ENCODE peak calls at places on chromosomes 12 and 14, in nine cellular contexts. S is transverse colon, O is sigmoid colon, N is heart right ventricle, T is lower lobe of right lung, F is BJ, Y is hepatocyte, J is HepG2, C is right cardiac atrium. L is an unnamed sample. For H3K27me3, the result is how much of the 10 kb centered on the place peaks cover.

GRCh38 chr12:44403185-44403584 is 472.9 kb downstream of the NELL2 start:
- DNase-seq in S (no peak), O (no peak), N (no peak), T (no peak), F (no peak), Y (no peak), J (no peak), C (no peak), L (no peak)

GRCh38 chr12:46124132-46124847 is 133.9 kb upstream of the SCAF11 start:
- DNase-seq in S (no peak), O (no peak), N (no peak), T (no peak), F (no peak), Y (no peak), J (no peak), C (no peak), L (no peak)

GRCh38 chr14:64654072-64654899 is 49.9 kb upstream of the PLEKHG3 start:
- DNase-seq in S (no peak), O (no peak), N (no peak), T (no peak), F (peak), Y (peak), J (peak), C (no peak), L (no peak)

GRCh38 chr12:117875652-117876491 is 92.9 kb downstream of the KSR2 start:
- DNase-seq in S (no peak), O (no peak), N (no peak), T (no peak), F (no peak), Y (peak), J (no peak), C (no peak), L (peak)

GRCh38 chr14:105075364-105076295 is 10.4 kb upstream of the GPR132 start:
- DNase-seq in S (peak), O (peak), N (peak), T (peak), F (no peak), Y (peak), J (no peak), C (peak), L (no peak)

GRCh38 chr14:74333909-74334308 is 14.4 kb upstream of the VRTN start:
- DNase-seq in S (no peak), O (no peak), N (no peak), T (no peak), F (peak), Y (no peak), J (no peak), C (no peak), L (no peak)

GRCh38 chr14:54715244-54715643 is 148.3 kb downstream of the SAMD4A start:
- DNase-seq in S (no peak), O (no peak), N (no peak), T (no peak), F (no peak), Y (no peak), J (no peak), C (no peak), L (no peak)

GRCh38 chr12:15669256-15669948 is 119.8 kb downstream of the EPS8 start:
- DNase-seq in S (no peak), O (no peak), N (no peak), T (no peak), F (no peak), Y (no peak), J (no peak), C (no peak), L (no peak)

GRCh38 chr12:13102481-13103195 is 829 bp downstream of the GSG1 start:
- DNase-seq in S (no peak), O (no peak), N (no peak), T (no peak), F (no peak), Y (peak), J (no peak), C (no peak), L (no peak)

GRCh38 chr12:76037130-76038105 is 5.8 kb upstream of the PHLDA1 start:
- DNase-seq in S (no peak), O (no peak), N (peak), T (no peak), F (no peak), Y (peak), J (peak), C (no peak), L (peak)

GRCh38 chr12:54980341-54980740 is 4.2 kb downstream of the TESPA1 start:
- DNase-seq in S (no peak), O (no peak), N (no peak), T (no peak), F (no peak), Y (no peak), J (no peak), C (no peak), L (no peak)

GRCh38 chr14:87196436-87196835 is 796.5 kb downstream of the GALC start:
- DNase-seq in S (no peak), O (no peak), N (no peak), T (no peak), F (peak), Y (no peak), J (no peak), C (no peak), L (no peak)

GRCh38 chr12:132199101-132199500 is 54.8 kb downstream of the NOC4L start:
- DNase-seq in S (no peak), O (no peak), N (no peak), T (no peak), F (no peak), Y (no peak), J (no peak), C (peak), L (no peak)

GRCh38 chr12:132194556-132194955 is 50.3 kb downstream of the NOC4L start:
- DNase-seq in S (no peak), O (no peak), N (no peak), T (no peak), F (no peak), Y (no peak), J (no peak), C (no peak), L (no peak)

GRCh38 chr12:132197581-132198281 is 53.5 kb downstream of the NOC4L start:
- DNase-seq in S (no peak), O (no peak), N (peak), T (no peak), F (no peak), Y (no peak), J (no peak), C (peak), L (no peak)

GRCh38 chr12:132196038-132196872 is 52.0 kb downstream of the NOC4L start:
- DNase-seq in S (no peak), O (no peak), N (no peak), T (no peak), F (no peak), Y (no peak), J (no peak), C (peak), L (no peak)

GRCh38 chr12:132196873-132197390 is 52.7 kb downstream of the NOC4L start:
- DNase-seq in S (no peak), O (no peak), N (no peak), T (no peak), F (no peak), Y (no peak), J (no peak), C (peak), L (no peak)
- H3K27me3 ChIP-seq in S (under half), O (under half), N (under half), T (under half), F (under half), Y (under half), J (under half), C (under half), L (under half)

DNA sequence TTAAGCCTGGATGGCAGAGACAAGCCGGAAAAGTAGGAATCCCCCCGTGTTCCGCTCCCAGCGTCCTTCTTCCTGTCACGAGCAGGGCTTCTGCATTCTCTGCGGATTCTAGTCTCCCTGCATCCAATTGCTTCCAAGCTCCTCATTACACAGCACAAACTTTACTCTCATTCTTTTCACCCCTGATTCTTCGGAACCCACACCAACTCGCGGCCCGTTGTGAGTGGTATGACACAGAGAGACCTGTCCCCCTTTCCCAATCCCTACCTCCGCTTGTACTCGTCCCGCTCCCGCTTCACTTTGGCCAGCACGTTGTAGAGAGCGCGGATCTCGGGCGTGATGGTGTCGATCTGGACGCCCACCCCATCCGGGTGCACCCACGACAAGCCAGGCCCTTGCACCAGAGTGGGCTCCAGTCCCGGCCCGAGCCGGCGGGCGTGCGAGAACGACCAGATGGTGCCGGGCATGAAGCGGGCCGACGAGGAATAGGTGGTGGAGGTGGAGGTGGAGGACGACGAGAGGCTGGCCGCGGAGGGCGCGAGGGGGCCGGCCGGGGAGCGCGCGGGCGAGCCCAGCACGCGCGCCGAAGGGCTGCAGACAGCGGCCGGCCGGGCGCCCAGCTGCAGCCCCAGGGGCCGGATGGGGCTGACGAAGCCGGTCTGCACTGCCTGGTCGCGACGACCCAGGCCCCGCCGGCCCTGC is 701 bp downstream of the IFFO1 start:
- DNase-seq in S (no peak), O (no peak), N (no peak), T (no peak), F (no peak), Y (no peak), J (no peak), C (peak), L (no peak)
- H3K4me3 ChIP-seq in S (peak), O (peak), N (peak), T (peak), F (peak), Y (peak), J (peak), C (peak), L (peak)

DNA sequence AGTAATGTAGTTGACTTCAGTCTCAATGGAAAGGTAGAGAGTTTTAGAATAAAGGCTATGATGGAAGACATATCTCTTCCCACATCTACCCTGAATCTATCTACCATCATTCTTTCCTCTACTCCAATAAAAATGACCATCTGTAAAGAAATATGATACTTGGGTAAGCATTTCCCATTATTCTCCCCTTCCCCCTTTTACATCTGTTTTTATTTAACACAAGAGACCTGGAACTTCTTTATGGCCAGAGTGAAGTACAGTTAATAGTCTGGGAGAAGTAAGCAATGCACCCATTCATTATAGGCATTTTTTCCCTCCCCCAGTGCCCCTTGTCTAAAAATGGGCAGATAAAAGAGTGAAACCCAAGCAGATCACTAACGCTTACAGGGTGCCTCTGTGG is 6.5 kb downstream of the TPH2 start:
- DNase-seq in S (no peak), O (no peak), N (no peak), T (no peak), F (peak), Y (no peak), J (no peak), C (no peak), L (no peak)
- H3K27me3 ChIP-seq in S (under half), O (under half), N (half or more), T (under half), F (under half), Y (under half), J (under half), C (under half), L (under half)

GRCh38 chr12:10716277-10716676 is 6.8 kb downstream of the YBX3 start:
- DNase-seq in S (no peak), O (no peak), N (no peak), T (no peak), F (no peak), Y (no peak), J (no peak), C (no peak), L (no peak)
- H3K4me3 ChIP-seq in S (no peak), O (no peak), N (peak), T (no peak), F (peak), Y (no peak), J (no peak), C (no peak), L (no peak)

GRCh38 chr12:94872671-94873367 is 130.7 kb downstream of the NDUFA12 start:
- DNase-seq in S (no peak), O (no peak), N (no peak), T (no peak), F (no peak), Y (peak), J (no peak), C (peak), L (no peak)

GRCh38 chr12:94873368-94874085 is 130.0 kb downstream of the NDUFA12 start:
- DNase-seq in S (peak), O (no peak), N (no peak), T (no peak), F (no peak), Y (peak), J (no peak), C (peak), L (peak)

GRCh38 chr12:94867066-94867855 is 136.2 kb downstream of the NDUFA12 start:
- DNase-seq in S (no peak), O (no peak), N (no peak), T (no peak), F (no peak), Y (no peak), J (no peak), C (no peak), L (no peak)

GRCh38 chr12:94872007-94872653 is 131.4 kb downstream of the NDUFA12 start:
- DNase-seq in S (no peak), O (no peak), N (no peak), T (no peak), F (no peak), Y (no peak), J (no peak), C (no peak), L (no peak)

GRCh38 chr12:94870511-94870910 is 133.0 kb downstream of the NDUFA12 start:
- DNase-seq in S (no peak), O (no peak), N (no peak), T (no peak), F (no peak), Y (no peak), J (no peak), C (no peak), L (no peak)
- H3K27me3 ChIP-seq in S (under half), O (under half), N (half or more), T (under half), F (under half), Y (under half), J (under half), C (under half), L (under half)

DNA sequence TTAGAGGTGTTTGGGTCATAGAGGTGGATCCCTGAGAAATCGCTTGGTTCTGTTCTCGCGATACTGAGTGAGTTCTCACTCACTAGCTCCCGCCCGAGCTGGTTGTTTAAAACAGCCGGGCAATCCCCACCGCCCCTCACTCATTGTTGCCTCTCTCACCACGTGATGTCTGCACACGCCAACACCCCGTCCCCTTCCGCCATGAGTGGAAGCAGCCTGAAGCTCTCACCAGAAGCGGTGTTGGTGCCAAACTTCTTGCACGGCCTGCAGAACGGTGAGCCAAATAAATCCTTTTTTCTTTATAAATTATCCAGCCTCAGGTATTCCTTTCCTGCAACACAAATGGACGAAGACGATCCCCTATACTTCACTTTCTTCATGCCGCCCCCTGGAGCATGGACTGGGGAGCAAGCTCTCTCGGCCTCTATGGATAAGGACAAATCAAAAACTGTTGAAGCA is 45.4 kb upstream of the CCND2 start:
- DNase-seq in S (no peak), O (no peak), N (no peak), T (no peak), F (no peak), Y (no peak), J (no peak), C (no peak), L (no peak)
- H3K4me3 ChIP-seq in S (no peak), O (no peak), N (no peak), T (no peak), F (no peak), Y (no peak), J (no peak), C (no peak), L (no peak)

GRCh38 chr14:68747366-68747765 is 45.5 kb downstream of the ZFP36L1 start:
- DNase-seq in S (no peak), O (no peak), N (no peak), T (no peak), F (no peak), Y (no peak), J (no peak), C (no peak), L (no peak)

GRCh38 chr14:68753696-68754095 is 39.2 kb downstream of the ZFP36L1 start:
- DNase-seq in S (no peak), O (no peak), N (no peak), T (no peak), F (no peak), Y (no peak), J (no peak), C (no peak), L (no peak)

GRCh38 chr14:68748260-68748659 is 44.6 kb downstream of the ZFP36L1 start:
- DNase-seq in S (no peak), O (no peak), N (no peak), T (no peak), F (no peak), Y (no peak), J (no peak), C (no peak), L (no peak)

GRCh38 chr14:68748691-68749090 is 44.2 kb downstream of the ZFP36L1 start:
- DNase-seq in S (no peak), O (no peak), N (no peak), T (no peak), F (no peak), Y (no peak), J (no peak), C (no peak), L (no peak)

GRCh38 chr14:68749487-68750475 is 43.1 kb downstream of the ZFP36L1 start:
- DNase-seq in S (no peak), O (peak), N (no peak), T (no peak), F (no peak), Y (peak), J (no peak), C (no peak), L (no peak)
- H3K27me3 ChIP-seq in S (under half), O (under half), N (under half), T (under half), F (under half), Y (under half), J (under half), C (under half), L (under half)

DNA sequence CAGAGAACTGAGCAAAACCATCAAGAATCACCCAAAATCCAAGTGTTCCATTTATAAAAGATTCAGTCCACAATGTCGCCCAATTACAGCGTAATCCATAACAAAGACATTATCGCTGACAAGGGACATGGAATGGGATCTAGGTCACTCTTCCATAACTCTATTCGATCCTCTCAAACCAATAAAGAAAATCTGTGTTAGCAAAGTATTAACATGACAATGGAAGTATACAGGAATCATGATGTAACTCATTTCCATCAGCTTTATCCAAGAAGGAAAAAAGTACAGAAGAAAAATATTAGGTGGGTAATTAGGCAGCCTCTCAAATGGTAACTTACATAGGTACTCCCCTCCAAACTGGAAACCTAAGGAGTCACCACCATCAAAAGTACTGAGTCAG is 4.9 kb downstream of the ZFYVE1 start:
- DNase-seq in S (no peak), O (no peak), N (no peak), T (no peak), F (no peak), Y (no peak), J (no peak), C (no peak), L (no peak)
- H3K4me3 ChIP-seq in S (no peak), O (no peak), N (no peak), T (peak), F (no peak), Y (no peak), J (no peak), C (no peak), L (peak)

L was measured in adrenal gland.